ENCODE peak calls at places on chromosomes 12 and 14, in nine cellular contexts. I is psoas muscle; X is lower lobe of right lung; M is stimulated activated CD8-positive, alpha-beta memory T cell treated with anti-CD3 and anti-CD28 coated beads, Interleukin-7, amount 100 ng/mL, for 4 hours; C is stimulated activated CD4-positive, alpha-beta T cell treated with anti-CD3 and anti-CD28 coated beads, Interleukin-1b, Interleukin-23, amount 100 ng/mL, for 4 hours; L is astrocyte of the spinal cord; E is NCI-H2029 treated with DMSO at 0.1 percent for 48 hours; K is right cardiac atrium; J is cardiac muscle cell. N is an unnamed sample.

GRCh38 chr12:69894800-69895199 is 69.8 kb downstream of the MYRFL start:
- DNase-seq in I (no peak), X (no peak), M (no peak), C (no peak), L (no peak), E (no peak), K (no peak), J (no peak), N (no peak)

GRCh38 chr14:35512765-35513164 is 21.2 kb upstream of the INSM2 start:
- DNase-seq in I (no peak), X (no peak), M (no peak), C (no peak), L (no peak), E (no peak), K (no peak), J (no peak), N (no peak)

GRCh38 chr12:124044809-124045321 is 71.8 kb downstream of the ZNF664 start:
- DNase-seq in I (no peak), X (no peak), M (no peak), C (no peak), L (no peak), E (no peak), K (no peak), J (no peak), N (no peak)

GRCh38 chr12:24586293-24586692 is 362.6 kb downstream of the BCAT1 start:
- DNase-seq in I (no peak), X (no peak), M (no peak), C (no peak), L (no peak), E (no peak), K (no peak), J (no peak), N (no peak)

GRCh38 chr14:24695265-24696241 is 61.6 kb upstream of the GZMB start:
- DNase-seq in I (no peak), X (no peak), M (no peak), C (no peak), L (no peak), E (no peak), K (no peak), J (no peak), N (no peak)

GRCh38 chr14:103597623-103598372 is 31.2 kb upstream of the KLC1 start:
- DNase-seq in I (peak), X (no peak), M (no peak), C (no peak), L (peak), E (no peak), K (peak), J (peak), N (no peak)

GRCh38 chr12:19643635-19644034 is 204.3 kb downstream of the AEBP2 start:
- DNase-seq in I (no peak), X (no peak), M (no peak), C (no peak), L (peak), E (peak), K (no peak), J (peak), N (no peak)

GRCh38 chr12:116186482-116187157 is 90.9 kb downstream of the MED13L start:
- DNase-seq in I (no peak), X (no peak), M (no peak), C (no peak), L (no peak), E (no peak), K (no peak), J (no peak), N (no peak)

GRCh38 chr12:49882248-49882850 is 21.4 kb downstream of the FAIM2 start:
- DNase-seq in I (no peak), X (no peak), M (no peak), C (no peak), L (no peak), E (no peak), K (no peak), J (no peak), N (peak)

GRCh38 chr14:105070760-105071137 is 5.5 kb upstream of the GPR132 start:
- DNase-seq in I (no peak), X (no peak), M (no peak), C (no peak), L (no peak), E (no peak), K (no peak), J (no peak), N (no peak)

GRCh38 chr12:109765493-109765810 is 51.8 kb downstream of the FAM222A start:
- DNase-seq in I (no peak), X (peak), M (no peak), C (no peak), L (no peak), E (no peak), K (no peak), J (no peak), N (no peak)

GRCh38 chr12:131621701-131622421 is 89.0 kb upstream of the SFSWAP start:
- DNase-seq in I (no peak), X (no peak), M (no peak), C (no peak), L (no peak), E (no peak), K (no peak), J (peak), N (no peak)

GRCh38 chr12:66071556-66071955 is 59.0 kb downstream of the LLPH start:
- DNase-seq in I (no peak), X (no peak), M (no peak), C (no peak), L (no peak), E (no peak), K (no peak), J (no peak), N (no peak)

GRCh38 chr12:55659486-55660385 is 23.0 kb downstream of the OR10P1 start:
- DNase-seq in I (no peak), X (no peak), M (no peak), C (no peak), L (no peak), E (no peak), K (peak), J (peak), N (no peak)

GRCh38 chr12:122481861-122482260 is 18.9 kb downstream of the ZCCHC8 start:
- DNase-seq in I (no peak), X (no peak), M (no peak), C (no peak), L (no peak), E (no peak), K (no peak), J (no peak), N (no peak)